ENCODE peak calls at places on chromosomes 3 and 15, in ten cellular contexts. H is upper lobe of left lung, W is A549, U is Peyer's patch, Q is suprapubic skin, O is uterus, D is heart left ventricle, K is stomach, C is tibial nerve, A is IMR-90. B is an unnamed sample.

GRCh38 chr3:48784426-48785120 is 63.1 kb downstream of the PRKAR2A start:
- DNase-seq in H (no peak), W (no peak), A (peak; percentile 88), D (no peak), Q (no peak), K (no peak), U (no peak), C (no peak), O (no peak), B (no peak)

GRCh38 chr3:180690061-180690460 is 10.8 kb upstream of the CCDC39 start:
- DNase-seq in C (no peak), U (no peak), D (no peak), K (no peak), Q (no peak), O (no peak), H (no peak), W (no peak), A (no peak), B (no peak)

GRCh38 chr15:88636039-88636438 is 2.8 kb upstream of the ISG20 start:
- DNase-seq in Q (peak; percentile 71), K (peak; percentile 88), O (no peak), W (no peak), H (no peak), A (no peak), U (peak; percentile 90), D (no peak), C (no peak), B (no peak)

GRCh38 chr3:186515115-186515514 is 29.1 kb downstream of the CRYGS start:
- DNase-seq in C (no peak), O (no peak), K (no peak), A (no peak), D (no peak), W (no peak), Q (no peak), H (no peak), U (peak; percentile 60), B (no peak)

GRCh38 chr3:58238830-58239229 is 1.2 kb downstream of the ABHD6 start:
- DNase-seq in H (no peak), Q (no peak), W (no peak), O (no peak), A (no peak), U (no peak), D (no peak), K (no peak), C (no peak), B (no peak)

GRCh38 chr3:144499346-144499745 is 527.7 kb downstream of the DIPK2A start:
- DNase-seq in K (no peak), Q (no peak), C (no peak), H (no peak), D (no peak), W (no peak), U (no peak), A (no peak), O (no peak), B (no peak)

GRCh38 chr3:55828712-55829111 is 341.6 kb upstream of the WNT5A start:
- DNase-seq in O (no peak), H (no peak), U (no peak), Q (no peak), W (no peak), K (no peak), A (peak; percentile 46), C (no peak), D (no peak), B (no peak)

GRCh38 chr3:43995078-43995928 is 246.4 kb upstream of the TOPAZ1 start:
- DNase-seq in C (no peak), O (no peak), U (peak; percentile 56), D (no peak), H (peak; percentile 86), A (no peak), Q (no peak), W (no peak), K (no peak), B (no peak)

GRCh38 chr3:176872771-176873209 is 324.5 kb downstream of the TBL1XR1 start:
- DNase-seq in H (no peak), A (peak; percentile 56), D (no peak), C (peak; percentile 34), O (no peak), K (peak; percentile 52), Q (no peak), W (no peak), U (peak; percentile 66), B (peak; percentile 65)

GRCh38 chr15:82874961-82875360 is 65.5 kb downstream of the WHAMM start:
- DNase-seq in U (no peak), K (peak; percentile 14), O (no peak), W (no peak), C (no peak), D (no peak), A (no peak), H (no peak), Q (no peak), B (no peak)

GRCh38 chr3:101300073-101300472 is 20.3 kb downstream of the IMPG2 start:
- DNase-seq in D (no peak), W (no peak), U (peak; percentile 45), Q (no peak), K (no peak), A (no peak), O (no peak), H (peak; percentile 40), C (no peak), B (no peak)

GRCh38 chr3:107674371-107674770 is 151.6 kb downstream of the BBX start:
- DNase-seq in K (no peak), Q (no peak), U (no peak), C (no peak), H (no peak), A (peak; percentile 47), O (no peak), D (no peak), W (no peak), B (peak; percentile 73)

GRCh38 chr3:187702507-187703033 is at the start of gene RTP2:
- DNase-seq in O (no peak), W (no peak), K (no peak), D (no peak), C (no peak), A (no peak), Q (no peak), H (no peak), U (no peak), B (no peak)

GRCh38 chr15:33043636-33044035 is 150.9 kb downstream of the FMN1 start:
- DNase-seq in O (no peak), K (no peak), H (peak; percentile 34), A (no peak), D (no peak), W (no peak), C (no peak), Q (no peak), U (no peak), B (no peak)

GRCh38 chr3:141393151-141394076 is 25.1 kb downstream of the ZBTB38 start:
- DNase-seq in A (no peak), W (no peak), O (peak; percentile 59), K (no peak), U (no peak), D (no peak), H (no peak), C (no peak), Q (no peak), B (peak; percentile 73)

DNA sequence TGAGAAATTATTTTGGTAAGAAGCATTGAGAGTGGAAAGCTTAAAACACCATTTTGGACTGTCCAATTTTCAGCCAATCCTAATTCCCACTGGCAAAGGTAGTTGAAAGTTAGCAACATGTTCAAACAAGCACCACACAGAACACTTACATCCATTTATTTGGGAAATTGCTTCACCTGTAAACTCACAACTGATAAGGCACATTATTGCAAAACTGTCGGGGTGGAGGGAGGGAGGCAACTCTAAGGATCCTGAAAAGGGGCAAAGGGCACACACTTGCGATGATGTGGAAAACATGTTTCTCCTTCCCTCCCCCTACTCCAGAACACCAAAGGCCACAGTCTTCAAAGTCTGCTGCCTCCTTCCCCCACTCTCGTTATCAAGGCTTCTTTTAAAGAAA is 9.4 kb downstream of the TMEM41A start:
- DNase-seq in O (no peak), H (no peak), U (peak; percentile 72), A (no peak), C (no peak), K (no peak), D (no peak), Q (no peak), W (no peak), B (no peak)
- TF ChIP-seq POLR2A in O (no peak), H (no peak), U (no peak), A (no peak), C (no peak), K (no peak), D (no peak), Q (no peak), W (no peak), B (no peak)

GRCh38 chr3:179073816-179074215 is 2.2 kb upstream of the ZMAT3 start:
- DNase-seq in A (no peak), H (no peak), K (no peak), C (no peak), Q (no peak), W (no peak), U (no peak), O (no peak), D (no peak), B (no peak)

GRCh38 chr3:179071161-179071568 is 444 bp downstream of the ZMAT3 start:
- DNase-seq in C (peak; percentile 14), W (peak; percentile 15), O (no peak), Q (no peak), U (peak; percentile 55), A (peak; percentile 67), H (no peak), D (peak; percentile 27), K (no peak), B (no peak)

GRCh38 chr3:179068779-179069530 is 2.7 kb downstream of the ZMAT3 start:
- DNase-seq in K (no peak), U (peak; percentile 53), H (no peak), C (no peak), D (no peak), W (peak; percentile 30), Q (no peak), O (no peak), A (peak; percentile 40), B (no peak)

GRCh38 chr3:179069762-179070390 is 1.7 kb downstream of the ZMAT3 start:
- DNase-seq in U (no peak), Q (no peak), D (no peak), W (no peak), O (no peak), C (no peak), A (peak; percentile 58), K (no peak), H (no peak), B (no peak)

GRCh38 chr3:179071569-179072397 is at the start of gene ZMAT3:
- DNase-seq in W (peak; percentile 55), U (peak; percentile 94), A (peak; percentile 82), O (peak; percentile 85), D (peak; percentile 92), C (peak; percentile 67), H (peak; percentile 96), Q (peak; percentile 92), K (peak; percentile 87), B (peak; percentile 85)
- TF ChIP-seq POLR2A in W (peak; percentile 92), U (peak; percentile 60), A (peak; percentile 75), O (peak; percentile 61), D (peak; percentile 79), C (peak; percentile 38), H (peak; percentile 80), Q (no peak), K (no peak), B (peak; percentile 57)

GRCh38 chr3:135143474-135143873 is 348.4 kb downstream of the EPHB1 start:
- DNase-seq in K (no peak), D (no peak), W (no peak), C (no peak), A (no peak), O (no peak), U (no peak), Q (no peak), H (no peak), B (no peak)
- TF ChIP-seq POLR2A in K (no peak), D (no peak), W (no peak), C (no peak), A (no peak), O (no peak), U (no peak), Q (no peak), H (no peak), B (no peak)

GRCh38 chr15:64897345-64897985 is 14.2 kb upstream of the ANKDD1A start:
- DNase-seq in K (peak; percentile 74), W (no peak), D (peak; percentile 92), H (peak; percentile 42), U (peak; percentile 71), A (peak; percentile 75), Q (peak; percentile 78), O (peak; percentile 47), C (no peak), B (peak; percentile 94)
- TF ChIP-seq POLR2A in K (no peak), W (no peak), D (no peak), H (peak; percentile 19), U (no peak), A (no peak), Q (no peak), O (no peak), C (no peak), B (peak; percentile 46)

B was measured in adrenal gland.